ENCODE peak calls at places on chromosome 4, in seven cellular contexts. O is endothelial cell, H is PC-3, U is body of pancreas, J is tibial nerve, V is HFFc6, F is lower leg skin. N is an unnamed sample.

GRCh38 chr4:56468097-56468422 is 643 bp downstream of the SRP72 start:
- DNase-seq in F (no peak), J (no peak), U (peak; percentile 38), H (peak; percentile 63), V (no peak), O (peak; percentile 29), N (no peak)

GRCh38 chr4:114857831-114858230 is 255.6 kb downstream of the NDST4 start:
- DNase-seq in O (no peak), H (no peak), J (no peak), U (no peak), F (no peak), V (no peak), N (no peak)

GRCh38 chr4:86220137-86220536 is 139.7 kb downstream of the MAPK10 start:
- DNase-seq in O (no peak), F (no peak), U (no peak), H (peak; percentile 49), J (no peak), V (peak; percentile 9), N (no peak)

GRCh38 chr4:65798498-65799127 is 128.3 kb upstream of the EPHA5 start:
- DNase-seq in V (no peak), H (no peak), U (no peak), J (no peak), F (no peak), O (no peak), N (no peak)

GRCh38 chr4:183444953-183445543 is 612 bp downstream of the CDKN2AIP start:
- DNase-seq in O (peak; percentile 43), H (peak; percentile 2), V (no peak), J (peak; percentile 7), U (peak; percentile 35), F (peak; percentile 89), N (no peak)

GRCh38 chr4:79673898-79674297 is 265.9 kb upstream of the GK2 start:
- DNase-seq in U (no peak), H (no peak), V (no peak), J (no peak), O (no peak), F (no peak), N (no peak)

GRCh38 chr4:145012841-145013240 is 85.2 kb downstream of the ANAPC10 start:
- DNase-seq in U (no peak), O (no peak), F (no peak), J (no peak), V (peak; percentile 33), H (peak; percentile 41), N (no peak)

GRCh38 chr4:78710536-78710935 is 65.6 kb upstream of the BMP2K start:
- DNase-seq in V (peak; percentile 72), J (no peak), H (peak; percentile 91), O (no peak), F (no peak), U (no peak), N (no peak)

GRCh38 chr4:12723849-12724447 is 760.2 kb downstream of the RAB28 start:
- DNase-seq in O (no peak), F (no peak), U (no peak), V (no peak), H (no peak), J (no peak), N (no peak)

DNA sequence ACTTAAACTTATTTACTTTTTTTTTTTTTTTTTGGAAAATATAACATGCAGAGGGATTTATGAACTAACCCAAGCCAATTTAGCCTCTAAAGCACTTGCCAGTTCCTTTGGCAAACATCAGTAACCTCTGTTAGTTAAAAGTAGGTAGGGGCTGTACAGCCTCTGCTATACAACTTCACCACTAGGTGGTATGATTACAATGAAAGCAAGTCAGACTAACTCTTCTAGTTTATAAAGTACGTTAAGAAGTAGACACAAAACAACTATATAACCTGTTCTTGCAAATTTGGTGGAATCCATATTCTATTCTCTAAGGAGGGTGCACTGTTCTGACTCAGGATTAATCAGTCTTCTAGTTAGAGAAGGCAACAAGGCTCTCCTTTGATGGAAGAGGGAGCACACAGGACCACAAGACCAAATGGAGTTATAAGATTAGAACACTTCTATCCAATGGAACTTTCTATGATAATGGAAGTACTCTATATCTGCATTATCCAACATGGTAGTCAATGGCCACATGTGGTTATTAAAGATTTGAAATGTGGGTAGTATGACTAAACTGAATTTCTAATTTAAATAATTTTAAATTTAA is 12.8 kb downstream of the AIMP1 start:
- DNase-seq in F (no peak), H (peak; percentile 51), O (no peak), V (peak; percentile 57), J (no peak), U (no peak), N (no peak)
- TF ChIP-seq CTCF in F (no peak), H (peak; percentile 67), O (peak; percentile 75), V (peak; percentile 89), J (no peak), U (peak; percentile 21), N (peak; percentile 79)

DNA sequence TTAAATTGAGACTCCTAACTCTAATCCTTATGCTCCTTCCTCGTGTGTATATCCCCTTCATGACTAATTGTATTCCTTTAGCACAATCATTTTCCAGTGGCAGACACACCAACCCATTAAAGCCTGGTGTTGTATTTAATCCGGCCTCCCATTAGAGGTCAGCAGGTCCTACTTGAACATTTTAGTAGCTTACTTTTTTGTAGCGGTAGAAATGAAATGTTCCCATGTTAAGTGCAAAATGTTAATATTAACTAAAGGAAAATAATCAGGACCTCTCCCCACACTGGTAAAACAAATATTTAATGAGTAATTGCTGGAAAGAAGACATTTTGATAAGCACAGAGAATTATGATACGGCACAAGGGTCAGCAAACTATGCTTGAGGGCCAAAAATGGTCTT is 3.4 kb downstream of the RAB33B start:
- DNase-seq in U (no peak), J (no peak), O (no peak), H (peak; percentile 3), V (no peak), F (no peak), N (no peak)
- TF ChIP-seq CTCF in U (no peak), J (no peak), O (no peak), H (no peak), V (no peak), F (no peak), N (no peak)

GRCh38 chr4:175622887-175623286 is 189.2 kb downstream of the GPM6A start:
- DNase-seq in H (no peak), J (no peak), U (no peak), F (no peak), V (no peak), O (no peak), N (no peak)
- TF ChIP-seq CTCF in H (no peak), J (no peak), U (no peak), F (no peak), V (no peak), O (no peak), N (no peak)

GRCh38 chr4:94175553-94176260 is 32.0 kb upstream of the SMARCAD1 start:
- DNase-seq in J (no peak), O (no peak), H (no peak), U (no peak), V (no peak), F (no peak), N (no peak)

GRCh38 chr4:94169803-94170372 is 37.8 kb upstream of the SMARCAD1 start:
- DNase-seq in V (no peak), O (no peak), J (no peak), H (no peak), F (no peak), U (no peak), N (no peak)

GRCh38 chr4:94168321-94168720 is 39.3 kb upstream of the SMARCAD1 start:
- DNase-seq in F (no peak), H (no peak), O (no peak), V (no peak), J (no peak), U (no peak), N (no peak)

GRCh38 chr4:94171616-94172015 is 36.0 kb upstream of the SMARCAD1 start:
- DNase-seq in H (peak; percentile 15), F (no peak), O (no peak), V (no peak), U (no peak), J (no peak), N (no peak)
- TF ChIP-seq CTCF in H (peak; percentile 62), F (no peak), O (peak; percentile 93), V (peak; percentile 77), U (no peak), J (no peak), N (peak; percentile 14)

DNA sequence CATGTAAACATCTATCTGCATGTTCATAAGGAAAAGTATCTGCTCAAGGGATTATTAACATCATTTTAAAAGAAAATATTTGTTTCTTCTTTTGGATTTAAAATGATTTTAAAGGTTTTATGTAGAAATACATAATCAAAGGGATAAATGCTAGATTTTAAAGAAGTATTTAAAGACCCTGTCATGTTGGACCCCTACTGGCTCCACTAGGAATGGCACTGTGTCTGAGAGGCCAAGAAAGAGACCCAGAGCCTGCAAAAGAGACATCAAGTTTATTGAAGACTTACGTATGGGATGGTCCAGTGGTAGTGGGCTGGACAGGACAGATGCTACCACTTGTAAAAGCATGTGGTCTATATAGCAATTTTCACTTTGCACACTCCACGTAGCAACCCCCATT is 78.7 kb upstream of the PCDH18 start:
- DNase-seq in F (no peak), H (peak; percentile 49), J (no peak), O (peak; percentile 24), V (peak; percentile 16), U (no peak), N (no peak)
- TF ChIP-seq CTCF in F (no peak), H (peak; percentile 56), J (no peak), O (peak; percentile 73), V (peak; percentile 81), U (no peak), N (peak; percentile 38)

GRCh38 chr4:153512952-153513500 is 46.9 kb downstream of the TMEM131L start:
- DNase-seq in F (no peak), H (no peak), V (no peak), J (no peak), U (no peak), O (no peak), N (no peak)

GRCh38 chr4:153513596-153513995 is 47.4 kb downstream of the TMEM131L start:
- DNase-seq in V (peak; percentile 55), U (no peak), O (no peak), J (no peak), H (peak; percentile 52), F (no peak), N (no peak)

GRCh38 chr4:153514001-153514526 is 47.9 kb downstream of the TMEM131L start:
- DNase-seq in O (no peak), H (peak; percentile 43), U (no peak), J (no peak), F (no peak), V (peak; percentile 81), N (no peak)

GRCh38 chr4:153511104-153511503 is 44.9 kb downstream of the TMEM131L start:
- DNase-seq in H (no peak), O (no peak), U (no peak), V (no peak), J (no peak), F (no peak), N (no peak)

GRCh38 chr4:153512162-153512852 is 46.1 kb downstream of the TMEM131L start:
- DNase-seq in O (no peak), F (no peak), H (no peak), V (no peak), J (no peak), U (no peak), N (no peak)
- TF ChIP-seq CTCF in O (no peak), F (no peak), H (no peak), V (no peak), J (no peak), U (no peak), N (no peak)

N was measured in AG09319.